ENCODE peak calls at places on chromosomes 7 and 10, in eight cellular contexts. Q, G, S, Y, L, V, K and Z are unnamed samples.

GRCh38 chr7:100515072-100515532 is 23.9 kb upstream of the AGFG2 start:
- DNase-seq in Q (peak), G (no peak), S (peak), Y (peak), L (no peak), V (no peak), K (peak), Z (no peak)

GRCh38 chr10:49594594-49594993 is 15.5 kb upstream of the SLC18A3 start:
- DNase-seq in Q (peak), G (no peak), S (peak), Y (peak), L (peak), V (peak), K (peak), Z (no peak)

GRCh38 chr7:98280296-98280695 is 1.2 kb upstream of the BRI3 start:
- DNase-seq in Q (no peak), G (no peak), S (no peak), Y (no peak), L (no peak), V (no peak), K (no peak), Z (no peak)

GRCh38 chr7:80623465-80624252 is 14.8 kb upstream of the CD36 start:
- DNase-seq in Q (no peak), G (no peak), S (no peak), Y (no peak), L (no peak), V (no peak), K (no peak), Z (no peak)

GRCh38 chr10:125064681-125065492 is 95.5 kb downstream of the CTBP2 start:
- DNase-seq in Q (no peak), G (no peak), S (peak), Y (peak), L (peak), V (no peak), K (peak), Z (no peak)

GRCh38 chr7:13288516-13288915 is 601.1 kb downstream of the ARL4A start:
- DNase-seq in Q (no peak), G (no peak), S (no peak), Y (no peak), L (no peak), V (no peak), K (no peak), Z (no peak)

GRCh38 chr10:11017575-11018425 is at the start of gene CELF2:
- DNase-seq in Q (no peak), G (peak), S (no peak), Y (peak), L (peak), V (no peak), K (no peak), Z (no peak)

GRCh38 chr10:43682956-43683355 is 34.3 kb upstream of the ZNF32 start:
- DNase-seq in Q (no peak), G (no peak), S (peak), Y (peak), L (no peak), V (no peak), K (no peak), Z (no peak)

GRCh38 chr10:46541735-46542566 is 14.5 kb downstream of the GPRIN2 start:
- DNase-seq in Q (no peak), G (no peak), S (no peak), Y (no peak), L (no peak), V (no peak), K (no peak), Z (no peak)

GRCh38 chr7:100896743-100897051 is 1.0 kb upstream of the ACHE start:
- DNase-seq in Q (no peak), G (no peak), S (no peak), Y (no peak), L (no peak), V (no peak), K (no peak), Z (no peak)

GRCh38 chr7:12610899-12611298 is 40.4 kb downstream of the SCIN start:
- DNase-seq in Q (no peak), G (no peak), S (no peak), Y (no peak), L (no peak), V (no peak), K (no peak), Z (no peak)

GRCh38 chr7:159154243-159154642 is 9.6 kb upstream of the VIPR2 start:
- DNase-seq in Q (no peak), G (no peak), S (no peak), Y (no peak), L (no peak), V (no peak), K (no peak), Z (no peak)

GRCh38 chr7:13309535-13309934 is 622.1 kb downstream of the ARL4A start:
- DNase-seq in Q (no peak), G (no peak), S (no peak), Y (no peak), L (no peak), V (no peak), K (no peak), Z (no peak)

GRCh38 chr7:107993879-107994278 is 9.1 kb downstream of the LAMB1 start:
- DNase-seq in Q (no peak), G (no peak), S (no peak), Y (no peak), L (no peak), V (no peak), K (no peak), Z (no peak)

GRCh38 chr10:77386833-77387232 is 250.8 kb downstream of the KCNMA1 start:
- DNase-seq in Q (no peak), G (no peak), S (peak), Y (peak), L (no peak), V (peak), K (no peak), Z (no peak)

GRCh38 chr7:66928388-66928787 is 7.4 kb downstream of the TMEM248 start:
- DNase-seq in Q (no peak), G (no peak), S (no peak), Y (no peak), L (no peak), V (no peak), K (no peak), Z (no peak)

GRCh38 chr7:48298779-48299178 is 127.5 kb downstream of the ABCA13 start:
- DNase-seq in Q (no peak), G (no peak), S (peak), Y (peak), L (no peak), V (no peak), K (peak), Z (no peak)

GRCh38 chr10:88853155-88853554 is 1.5 kb upstream of the ANKRD22 start:
- DNase-seq in Q (no peak), G (no peak), S (no peak), Y (no peak), L (no peak), V (no peak), K (no peak), Z (no peak)

GRCh38 chr10:58972576-58973234 is 203.7 kb upstream of the PHYHIPL start:
- DNase-seq in Q (no peak), G (no peak), S (no peak), Y (no peak), L (no peak), V (no peak), K (no peak), Z (no peak)

GRCh38 chr7:134234216-134234615 is 82.5 kb downstream of the SLC35B4 start:
- DNase-seq in Q (no peak), G (no peak), S (no peak), Y (no peak), L (no peak), V (no peak), K (no peak), Z (no peak)

GRCh38 chr7:70142247-70142932 is 544.1 kb downstream of the AUTS2 start:
- DNase-seq in Q (no peak), G (no peak), S (no peak), Y (no peak), L (no peak), V (no peak), K (no peak), Z (no peak)

GRCh38 chr10:69425513-69426298 is 9.0 kb upstream of the TACR2 start:
- DNase-seq in Q (no peak), G (no peak), S (no peak), Y (peak), L (peak), V (no peak), K (no peak), Z (no peak)

GRCh38 chr10:97025613-97026242 is 160.0 kb downstream of the SLIT1 start:
- DNase-seq in Q (peak), G (peak), S (peak), Y (peak), L (peak), V (no peak), K (peak), Z (no peak)

GRCh38 chr7:156504687-156505545 is 135.7 kb upstream of the RNF32 start:
- DNase-seq in Q (no peak), G (no peak), S (no peak), Y (peak), L (peak), V (no peak), K (no peak), Z (no peak)